ENCODE peak calls at places on chromosomes 3 and 15, in eight cellular contexts. One of them, this sample, is unnamed.

GRCh38 chr3:178336336-178336735 is 199.9 kb upstream of the KCNMB2 start:
- DNase-seq in coronary artery: no peak
- DNase-seq in cardiac muscle cell: no peak
- DNase-seq in ovary: no peak
- DNase-seq in NT2/D1: no peak
- DNase-seq in fibroblast of pulmonary artery: no peak
- DNase-seq in upper lobe of right lung: no peak
- DNase-seq in IMR-90: no peak
- DNase-seq in this sample: no peak

GRCh38 chr3:107620534-107620933 is 97.8 kb downstream of the BBX start:
- DNase-seq in coronary artery: no peak
- DNase-seq in cardiac muscle cell: no peak
- DNase-seq in ovary: no peak
- DNase-seq in NT2/D1: no peak
- DNase-seq in fibroblast of pulmonary artery: no peak
- DNase-seq in upper lobe of right lung: no peak
- DNase-seq in IMR-90: no peak
- DNase-seq in this sample: no peak

GRCh38 chr3:112568642-112569041 is 6.8 kb downstream of the SLC35A5 start:
- DNase-seq in coronary artery: no peak
- DNase-seq in cardiac muscle cell: no peak
- DNase-seq in ovary: no peak
- DNase-seq in NT2/D1: no peak
- DNase-seq in fibroblast of pulmonary artery: peak; percentile 16
- DNase-seq in upper lobe of right lung: no peak
- DNase-seq in IMR-90: peak; percentile 21
- DNase-seq in this sample: no peak

GRCh38 chr3:100600181-100601042 is 9.0 kb upstream of the ADGRG7 start:
- DNase-seq in coronary artery: no peak
- DNase-seq in cardiac muscle cell: no peak
- DNase-seq in ovary: no peak
- DNase-seq in NT2/D1: no peak
- DNase-seq in fibroblast of pulmonary artery: no peak
- DNase-seq in upper lobe of right lung: no peak
- DNase-seq in IMR-90: no peak
- DNase-seq in this sample: no peak

GRCh38 chr15:83304861-83305661 is 20.6 kb upstream of the BNC1 start:
- DNase-seq in coronary artery: no peak
- DNase-seq in cardiac muscle cell: no peak
- DNase-seq in ovary: no peak
- DNase-seq in NT2/D1: no peak
- DNase-seq in fibroblast of pulmonary artery: no peak
- DNase-seq in upper lobe of right lung: no peak
- DNase-seq in IMR-90: peak; percentile 26
- DNase-seq in this sample: no peak

GRCh38 chr3:123719785-123720531 is 135.1 kb upstream of the HACD2 start:
- DNase-seq in coronary artery: peak; percentile 87
- DNase-seq in cardiac muscle cell: no peak
- DNase-seq in ovary: peak; percentile 71
- DNase-seq in NT2/D1: no peak
- DNase-seq in fibroblast of pulmonary artery: no peak
- DNase-seq in upper lobe of right lung: no peak
- DNase-seq in IMR-90: no peak
- DNase-seq in this sample: no peak

GRCh38 chr3:121545049-121545563 is 682 bp downstream of the POLQ start:
- DNase-seq in coronary artery: no peak
- DNase-seq in cardiac muscle cell: peak; percentile 12
- DNase-seq in ovary: no peak
- DNase-seq in NT2/D1: no peak
- DNase-seq in fibroblast of pulmonary artery: peak; percentile 8
- DNase-seq in upper lobe of right lung: no peak
- DNase-seq in IMR-90: no peak
- DNase-seq in this sample: peak; percentile 12

GRCh38 chr3:17823816-17824215 is 81.4 kb upstream of the TBC1D5 start:
- DNase-seq in coronary artery: no peak
- DNase-seq in cardiac muscle cell: no peak
- DNase-seq in ovary: no peak
- DNase-seq in NT2/D1: no peak
- DNase-seq in fibroblast of pulmonary artery: no peak
- DNase-seq in upper lobe of right lung: no peak
- DNase-seq in IMR-90: no peak
- DNase-seq in this sample: no peak

GRCh38 chr15:58525926-58526538 is 94.2 kb downstream of the LIPC start:
- DNase-seq in coronary artery: no peak
- DNase-seq in cardiac muscle cell: no peak
- DNase-seq in ovary: no peak
- DNase-seq in NT2/D1: no peak
- DNase-seq in fibroblast of pulmonary artery: no peak
- DNase-seq in upper lobe of right lung: no peak
- DNase-seq in IMR-90: no peak
- DNase-seq in this sample: peak; percentile 83

GRCh38 chr3:129927072-129927471 is 33.6 kb upstream of the TMCC1 start:
- DNase-seq in coronary artery: no peak
- DNase-seq in cardiac muscle cell: peak; percentile 8
- DNase-seq in ovary: no peak
- DNase-seq in NT2/D1: no peak
- DNase-seq in fibroblast of pulmonary artery: no peak
- DNase-seq in upper lobe of right lung: no peak
- DNase-seq in IMR-90: no peak
- DNase-seq in this sample: peak; percentile 24

DNA sequence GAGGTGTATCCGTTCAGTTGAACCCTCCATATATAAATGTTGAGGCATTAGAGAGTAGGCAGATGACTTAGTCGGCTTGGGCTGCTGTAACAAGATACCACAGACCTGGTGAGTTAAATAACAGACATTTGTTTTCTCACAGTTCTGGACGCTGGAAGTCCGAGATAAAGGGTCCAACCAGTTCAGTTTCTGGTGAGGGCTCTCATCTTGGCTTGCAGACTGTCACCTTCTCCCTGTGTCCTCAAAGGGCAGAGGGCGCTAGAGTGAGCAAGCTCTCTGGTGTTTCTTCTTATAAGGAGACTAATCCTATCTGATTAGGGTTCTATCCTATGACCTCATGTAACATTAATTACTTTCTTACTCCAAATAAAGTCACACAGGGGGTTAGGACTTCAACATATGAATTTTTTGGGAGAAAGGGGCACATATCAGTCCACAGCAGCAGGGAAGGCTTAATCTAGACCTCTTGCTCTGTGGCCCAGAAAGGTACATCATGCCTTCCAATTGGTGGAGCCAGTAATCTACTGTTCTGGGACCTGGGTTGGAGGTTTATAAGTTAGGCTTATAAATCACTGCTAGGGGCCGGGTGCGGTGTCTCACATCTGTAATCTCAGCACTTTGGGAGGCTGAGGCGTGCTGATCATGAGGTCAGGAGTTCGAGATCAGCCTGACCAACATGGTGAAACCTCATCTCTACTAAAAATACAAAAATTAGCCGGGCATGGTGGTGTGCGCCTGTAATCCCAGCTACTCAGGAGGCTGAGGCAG is 26.3 kb upstream of the SLC28A2 start:
- DNase-seq in coronary artery: no peak
- DNase-seq in cardiac muscle cell: no peak
- DNase-seq in ovary: no peak
- DNase-seq in NT2/D1: no peak
- DNase-seq in fibroblast of pulmonary artery: no peak
- DNase-seq in upper lobe of right lung: no peak
- DNase-seq in IMR-90: no peak
- DNase-seq in this sample: no peak
- H3K4me3 ChIP-seq in coronary artery: no peak overlapping the region
- H3K4me3 ChIP-seq in cardiac muscle cell: no peak overlapping the region
- H3K4me3 ChIP-seq in ovary: no peak overlapping the region
- H3K4me3 ChIP-seq in NT2/D1: no peak overlapping the region
- H3K4me3 ChIP-seq in fibroblast of pulmonary artery: no peak overlapping the region
- H3K4me3 ChIP-seq in upper lobe of right lung: no peak overlapping the region
- H3K4me3 ChIP-seq in IMR-90: no peak overlapping the region
- H3K4me3 ChIP-seq in this sample: no peak overlapping the region

GRCh38 chr15:31483053-31483923 is 156.7 kb downstream of the KLF13 start:
- DNase-seq in coronary artery: peak; percentile 65
- DNase-seq in cardiac muscle cell: peak; percentile 39
- DNase-seq in ovary: no peak
- DNase-seq in NT2/D1: no peak
- DNase-seq in fibroblast of pulmonary artery: no peak
- DNase-seq in upper lobe of right lung: peak; percentile 64
- DNase-seq in IMR-90: no peak
- DNase-seq in this sample: no peak
- H3K4me3 ChIP-seq in coronary artery: peak overlapping the region; percentile 70
- H3K4me3 ChIP-seq in cardiac muscle cell: peak overlapping the region; percentile 10
- H3K4me3 ChIP-seq in ovary: no peak overlapping the region
- H3K4me3 ChIP-seq in NT2/D1: peak overlapping the region; percentile 11
- H3K4me3 ChIP-seq in fibroblast of pulmonary artery: no peak overlapping the region
- H3K4me3 ChIP-seq in upper lobe of right lung: peak overlapping the region; percentile 23
- H3K4me3 ChIP-seq in IMR-90: peak overlapping the region; percentile 35
- H3K4me3 ChIP-seq in this sample: no peak overlapping the region

GRCh38 chr3:43525941-43526607 is 95.7 kb downstream of the ANO10 start:
- DNase-seq in coronary artery: no peak
- DNase-seq in cardiac muscle cell: peak; percentile 64
- DNase-seq in ovary: no peak
- DNase-seq in NT2/D1: no peak
- DNase-seq in fibroblast of pulmonary artery: peak; percentile 43
- DNase-seq in upper lobe of right lung: no peak
- DNase-seq in IMR-90: peak; percentile 42
- DNase-seq in this sample: peak; percentile 1

GRCh38 chr3:43526956-43527355 is 94.9 kb downstream of the ANO10 start:
- DNase-seq in coronary artery: no peak
- DNase-seq in cardiac muscle cell: no peak
- DNase-seq in ovary: no peak
- DNase-seq in NT2/D1: no peak
- DNase-seq in fibroblast of pulmonary artery: no peak
- DNase-seq in upper lobe of right lung: no peak
- DNase-seq in IMR-90: peak; percentile 18
- DNase-seq in this sample: no peak

GRCh38 chr3:43522702-43523362 is 99.0 kb downstream of the ANO10 start:
- DNase-seq in coronary artery: no peak
- DNase-seq in cardiac muscle cell: peak; percentile 37
- DNase-seq in ovary: no peak
- DNase-seq in NT2/D1: no peak
- DNase-seq in fibroblast of pulmonary artery: peak; percentile 51
- DNase-seq in upper lobe of right lung: no peak
- DNase-seq in IMR-90: peak; percentile 73
- DNase-seq in this sample: no peak

GRCh38 chr3:43523454-43524053 is 98.3 kb downstream of the ANO10 start:
- DNase-seq in coronary artery: no peak
- DNase-seq in cardiac muscle cell: no peak
- DNase-seq in ovary: no peak
- DNase-seq in NT2/D1: no peak
- DNase-seq in fibroblast of pulmonary artery: peak; percentile 8
- DNase-seq in upper lobe of right lung: no peak
- DNase-seq in IMR-90: peak; percentile 56
- DNase-seq in this sample: no peak

GRCh38 chr3:43525376-43525775 is 96.4 kb downstream of the ANO10 start:
- DNase-seq in coronary artery: no peak
- DNase-seq in cardiac muscle cell: no peak
- DNase-seq in ovary: no peak
- DNase-seq in NT2/D1: no peak
- DNase-seq in fibroblast of pulmonary artery: no peak
- DNase-seq in upper lobe of right lung: no peak
- DNase-seq in IMR-90: no peak
- DNase-seq in this sample: no peak
- H3K4me3 ChIP-seq in coronary artery: no peak overlapping the region
- H3K4me3 ChIP-seq in cardiac muscle cell: no peak overlapping the region
- H3K4me3 ChIP-seq in ovary: no peak overlapping the region
- H3K4me3 ChIP-seq in NT2/D1: no peak overlapping the region
- H3K4me3 ChIP-seq in fibroblast of pulmonary artery: no peak overlapping the region
- H3K4me3 ChIP-seq in upper lobe of right lung: no peak overlapping the region
- H3K4me3 ChIP-seq in IMR-90: no peak overlapping the region
- H3K4me3 ChIP-seq in this sample: no peak overlapping the region

GRCh38 chr3:24355806-24356205 is 138.8 kb downstream of the THRB start:
- DNase-seq in coronary artery: no peak
- DNase-seq in cardiac muscle cell: no peak
- DNase-seq in ovary: no peak
- DNase-seq in NT2/D1: no peak
- DNase-seq in fibroblast of pulmonary artery: no peak
- DNase-seq in upper lobe of right lung: no peak
- DNase-seq in IMR-90: no peak
- DNase-seq in this sample: no peak
- H3K4me3 ChIP-seq in coronary artery: no peak overlapping the region
- H3K4me3 ChIP-seq in cardiac muscle cell: no peak overlapping the region
- H3K4me3 ChIP-seq in ovary: no peak overlapping the region
- H3K4me3 ChIP-seq in NT2/D1: no peak overlapping the region
- H3K4me3 ChIP-seq in fibroblast of pulmonary artery: no peak overlapping the region
- H3K4me3 ChIP-seq in upper lobe of right lung: no peak overlapping the region
- H3K4me3 ChIP-seq in IMR-90: no peak overlapping the region
- H3K4me3 ChIP-seq in this sample: no peak overlapping the region

DNA sequence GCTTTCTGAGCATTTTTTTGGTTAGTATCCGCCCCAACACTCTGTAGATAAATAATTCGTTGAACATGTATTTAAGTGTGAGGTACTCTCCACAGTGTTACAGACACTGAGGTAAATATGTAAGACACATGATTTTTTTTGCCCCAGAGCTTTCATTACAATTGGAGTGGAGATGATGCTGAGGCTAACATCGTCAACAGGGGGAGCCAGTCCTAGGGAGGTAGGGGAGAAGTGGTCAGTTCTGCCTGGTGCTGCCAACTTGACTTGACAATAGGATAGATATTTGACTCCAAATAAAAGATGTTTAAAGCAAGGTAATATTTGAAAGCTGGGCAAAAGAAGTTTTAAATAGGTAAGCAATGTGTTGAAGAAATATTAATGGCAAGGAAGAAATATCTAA is 295.7 kb downstream of the UNC13C start:
- DNase-seq in coronary artery: no peak
- DNase-seq in cardiac muscle cell: no peak
- DNase-seq in ovary: no peak
- DNase-seq in NT2/D1: peak; percentile 32
- DNase-seq in fibroblast of pulmonary artery: peak; percentile 0
- DNase-seq in upper lobe of right lung: no peak
- DNase-seq in IMR-90: no peak
- DNase-seq in this sample: no peak
- H3K4me3 ChIP-seq in coronary artery: no peak overlapping the region
- H3K4me3 ChIP-seq in cardiac muscle cell: no peak overlapping the region
- H3K4me3 ChIP-seq in ovary: no peak overlapping the region
- H3K4me3 ChIP-seq in NT2/D1: no peak overlapping the region
- H3K4me3 ChIP-seq in fibroblast of pulmonary artery: no peak overlapping the region
- H3K4me3 ChIP-seq in upper lobe of right lung: no peak overlapping the region
- H3K4me3 ChIP-seq in IMR-90: no peak overlapping the region
- H3K4me3 ChIP-seq in this sample: no peak overlapping the region

DNA sequence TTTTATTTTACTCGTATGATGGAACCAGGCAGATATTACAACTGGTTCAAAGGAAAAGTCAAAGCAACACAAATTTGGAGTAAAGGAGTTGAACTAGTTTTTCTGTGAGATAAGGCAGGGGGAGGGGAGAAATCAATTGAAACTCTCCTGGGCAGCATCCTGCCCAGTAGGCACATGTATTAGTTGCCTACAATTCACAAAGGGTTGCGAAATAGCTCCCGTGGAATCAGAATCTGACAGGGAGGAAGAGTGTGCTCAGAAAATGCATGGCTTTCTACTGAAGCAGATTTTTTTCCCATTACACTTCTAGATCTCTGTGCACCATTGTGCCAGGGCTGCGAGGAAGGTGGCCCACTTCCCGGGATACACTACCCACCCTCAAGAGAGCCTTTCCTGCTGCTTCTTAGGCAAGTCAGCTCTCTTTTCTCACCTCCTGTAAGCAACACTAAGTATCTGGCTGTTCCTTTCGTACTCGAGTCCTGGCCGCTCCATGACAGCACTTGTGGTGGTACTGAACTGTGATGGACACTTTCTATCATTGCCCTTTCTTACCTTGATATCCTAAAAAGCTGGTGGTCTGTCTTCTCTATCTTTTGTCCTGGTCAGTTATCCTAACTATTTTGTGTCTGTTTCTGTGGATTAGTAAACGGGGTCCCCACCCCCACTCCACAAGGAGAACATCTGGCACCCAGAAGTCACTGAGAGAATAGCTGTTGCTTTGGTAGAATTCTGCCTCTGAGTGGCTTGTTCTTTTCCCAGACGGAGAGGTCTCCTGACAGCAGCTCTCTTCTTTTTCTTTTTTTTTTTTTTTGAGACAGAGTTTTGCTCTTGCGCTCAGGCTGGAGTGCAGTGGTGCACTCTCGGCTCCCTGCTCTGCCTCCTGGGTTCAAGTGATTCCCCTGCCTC is 74.8 kb downstream of the RPL39L start:
- DNase-seq in coronary artery: no peak
- DNase-seq in cardiac muscle cell: peak; percentile 64
- DNase-seq in ovary: no peak
- DNase-seq in NT2/D1: no peak
- DNase-seq in fibroblast of pulmonary artery: peak; percentile 61
- DNase-seq in upper lobe of right lung: no peak
- DNase-seq in IMR-90: peak; percentile 17
- DNase-seq in this sample: no peak
- H3K4me3 ChIP-seq in coronary artery: no peak overlapping the region
- H3K4me3 ChIP-seq in cardiac muscle cell: no peak overlapping the region
- H3K4me3 ChIP-seq in ovary: no peak overlapping the region
- H3K4me3 ChIP-seq in NT2/D1: no peak overlapping the region
- H3K4me3 ChIP-seq in fibroblast of pulmonary artery: no peak overlapping the region
- H3K4me3 ChIP-seq in upper lobe of right lung: no peak overlapping the region
- H3K4me3 ChIP-seq in IMR-90: no peak overlapping the region
- H3K4me3 ChIP-seq in this sample: no peak overlapping the region

This sample was measured in MG63.